ENCODE peak calls at places on chromosomes 11 and 22, in four cellular contexts. H, O, F and D are unnamed samples.

GRCh38 chr11:45369294-45369693 is 83.2 kb upstream of the SYT13 start:
- DNase-seq in O (no peak), F (no peak), H (no peak), D (no peak)

GRCh38 chr11:106998126-106998525 is 20.1 kb downstream of the GUCY1A2 start:
- DNase-seq in H (no peak), O (peak), F (no peak), D (no peak)

GRCh38 chr11:26963764-26964163 is 30.1 kb upstream of the FIBIN start:
- DNase-seq in H (no peak), O (no peak), F (no peak), D (no peak)

GRCh38 chr11:121004196-121004840 is 19.6 kb upstream of the TBCEL start:
- DNase-seq in O (no peak), H (no peak), F (no peak), D (no peak)

GRCh38 chr11:43830928-43831440 is 49.6 kb upstream of the ALKBH3 start:
- DNase-seq in H (no peak), O (peak), F (no peak), D (no peak)

GRCh38 chr22:47804281-47804680 is 1041.8 kb downstream of the TBC1D22A start:
- DNase-seq in O (no peak), H (no peak), F (no peak), D (no peak)

GRCh38 chr11:33669598-33670249 is 30.9 kb downstream of the C11orf91 start:
- DNase-seq in H (no peak), F (no peak), O (no peak), D (no peak)

GRCh38 chr11:68370211-68371111 is 58.1 kb downstream of the LRP5 start:
- DNase-seq in O (no peak), F (no peak), H (no peak), D (peak)

GRCh38 chr11:2308713-2309112 is 6.9 kb downstream of the TSPAN32 start:
- DNase-seq in F (no peak), H (no peak), O (no peak), D (no peak)

GRCh38 chr11:66476841-66477251 is 3.4 kb upstream of the DPP3 start:
- DNase-seq in F (no peak), O (no peak), H (no peak), D (no peak)

GRCh38 chr11:3735827-3736226 is 61.5 kb downstream of the NUP98 start:
- DNase-seq in F (no peak), O (peak), H (no peak), D (no peak)

GRCh38 chr22:41076857-41077256 is 15.5 kb upstream of the EP300 start:
- DNase-seq in F (no peak), O (no peak), H (no peak), D (no peak)

GRCh38 chr11:100612766-100613165 is 74.3 kb upstream of the ARHGAP42 start:
- DNase-seq in H (no peak), O (no peak), F (no peak), D (peak)

GRCh38 chr22:46064966-46065666 is 85.2 kb upstream of the PPARA start:
- DNase-seq in H (no peak), F (peak), O (peak), D (no peak)

GRCh38 chr11:75867778-75868374 is 52.9 kb downstream of the UVRAG start:
- DNase-seq in H (no peak), O (peak), F (no peak), D (peak)

GRCh38 chr22:37331034-37331428 is 48.7 kb downstream of the CYTH4 start:
- DNase-seq in O (peak), H (no peak), F (peak), D (no peak)

GRCh38 chr22:49317369-49317768 is 510.3 kb downstream of the BRD1 start:
- DNase-seq in F (no peak), H (no peak), O (no peak), D (no peak)

GRCh38 chr11:7538466-7539454 is 25.0 kb downstream of the PPFIBP2 start:
- DNase-seq in H (no peak), F (no peak), O (no peak), D (no peak)

GRCh38 chr11:32099516-32099915 is 8.6 kb downstream of the RCN1 start:
- DNase-seq in H (no peak), F (no peak), O (no peak), D (no peak)

GRCh38 chr22:44620129-44620840 is 81.7 kb upstream of the PRR5 start:
- DNase-seq in H (peak), F (no peak), O (peak), D (peak)

GRCh38 chr22:44247923-44248892 is 64.5 kb downstream of the SHISAL1 start:
- DNase-seq in H (no peak), O (no peak), F (no peak), D (no peak)

GRCh38 chr11:368414-369335 is 624 bp upstream of the B4GALNT4 start:
- DNase-seq in H (no peak), F (no peak), O (no peak), D (no peak)

GRCh38 chr11:131748146-131749050 is 378.0 kb downstream of the NTM start:
- DNase-seq in O (peak), H (no peak), F (peak), D (peak)

GRCh38 chr11:34194576-34195335 is 89.3 kb downstream of the NAT10 start:
- DNase-seq in F (no peak), O (no peak), H (no peak), D (no peak)

GRCh38 chr22:44624689-44625420 is 77.1 kb upstream of the PRR5 start:
- DNase-seq in O (no peak), H (no peak), F (no peak), D (no peak)

GRCh38 chr11:120773501-120774031 is 250.3 kb upstream of the TBCEL start:
- DNase-seq in F (no peak), O (no peak), H (no peak), D (peak)

GRCh38 chr11:1220941-1221721 is 1.7 kb upstream of the MUC5B start:
- DNase-seq in F (no peak), H (no peak), O (no peak), D (no peak)

GRCh38 chr11:12871788-12872321 is 137.3 kb upstream of the RASSF10 start:
- DNase-seq in O (no peak), F (no peak), H (no peak), D (no peak)

GRCh38 chr11:77879218-77879617 is 58.3 kb downstream of the AAMDC start:
- DNase-seq in H (no peak), F (no peak), O (peak), D (peak)

GRCh38 chr11:134312807-134313206 is 19.0 kb upstream of the GLB1L2 start:
- DNase-seq in O (no peak), H (no peak), F (no peak), D (no peak)

GRCh38 chr22:35355744-35356420 is 25.0 kb upstream of the HMOX1 start:
- DNase-seq in O (no peak), F (no peak), H (no peak), D (no peak)

GRCh38 chr11:9759519-9760179 is 95.8 kb downstream of the SWAP70 start:
- DNase-seq in F (peak), O (peak), H (peak), D (peak)

GRCh38 chr11:9762531-9762930 is 98.7 kb downstream of the SWAP70 start:
- DNase-seq in F (no peak), H (no peak), O (no peak), D (no peak)

GRCh38 chr11:9763301-9763700 is 99.4 kb downstream of the SWAP70 start:
- DNase-seq in H (no peak), O (no peak), F (no peak), D (no peak)

GRCh38 chr11:9760180-9760550 is 96.3 kb downstream of the SWAP70 start:
- DNase-seq in F (peak), O (peak), H (no peak), D (no peak)

GRCh38 chr11:9761441-9761945 is 97.6 kb downstream of the SWAP70 start:
- DNase-seq in F (no peak), H (no peak), O (peak), D (no peak)
- TF ChIP-seq CTCF in F (no peak), H (no peak), O (no peak), D (no peak)

GRCh38 chr11:96016978-96017502 is 93.1 kb upstream of the MTMR2 start:
- DNase-seq in O (no peak), H (no peak), F (no peak), D (no peak)

GRCh38 chr11:96019271-96019670 is 95.4 kb upstream of the MTMR2 start:
- DNase-seq in H (no peak), F (no peak), O (no peak), D (no peak)

GRCh38 chr11:96019810-96020747 is 96.2 kb upstream of the MTMR2 start:
- DNase-seq in H (no peak), F (no peak), O (no peak), D (no peak)

GRCh38 chr11:96015911-96016565 is 92.1 kb upstream of the MTMR2 start:
- DNase-seq in O (no peak), F (no peak), H (no peak), D (no peak)

DNA sequence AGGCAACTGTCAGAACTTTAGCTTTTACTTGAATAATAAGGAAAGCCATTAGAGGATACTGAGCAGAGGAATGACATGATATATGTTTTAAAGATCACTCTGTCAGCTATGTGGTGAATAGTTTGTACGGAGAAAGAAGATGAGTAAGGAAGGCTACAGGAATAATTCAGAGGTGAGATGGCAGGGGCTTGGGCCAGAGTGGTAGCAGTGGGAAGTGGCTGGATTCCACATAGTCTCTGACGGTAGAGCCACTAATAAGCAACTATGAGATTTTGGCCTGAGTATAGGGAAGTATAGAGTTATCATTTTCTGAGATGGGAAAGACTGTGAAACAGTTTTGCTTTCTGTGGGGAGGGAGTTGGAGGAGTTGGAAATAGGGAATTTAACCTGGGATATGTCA is 94.0 kb upstream of the MTMR2 start:
- DNase-seq in F (no peak), H (no peak), O (no peak), D (no peak)
- TF ChIP-seq CTCF in F (no peak), H (no peak), O (no peak), D (no peak)

DNA sequence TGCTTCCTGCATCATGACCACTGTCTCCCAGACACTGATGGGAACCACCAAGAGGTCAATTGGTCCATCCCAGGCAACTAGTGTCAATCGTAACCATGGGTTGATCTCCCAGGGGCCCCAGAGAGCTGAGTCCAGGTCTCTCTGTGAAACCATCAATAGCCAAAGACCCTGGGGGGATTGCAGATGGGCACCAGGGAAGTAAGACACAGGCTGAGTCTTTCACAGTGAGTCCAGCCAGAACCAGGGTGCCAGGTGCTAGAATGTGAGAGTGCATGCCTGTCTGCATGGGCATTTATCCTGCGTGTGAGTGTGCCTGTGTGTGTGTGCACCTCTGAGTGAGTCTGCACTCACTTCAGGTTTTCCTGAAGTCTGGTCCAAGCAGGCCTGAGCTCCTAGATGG is 45.3 kb upstream of the TTC12 start:
- DNase-seq in H (no peak), F (no peak), O (no peak), D (no peak)
- TF ChIP-seq CTCF in H (no peak), F (no peak), O (no peak), D (no peak)

DNA sequence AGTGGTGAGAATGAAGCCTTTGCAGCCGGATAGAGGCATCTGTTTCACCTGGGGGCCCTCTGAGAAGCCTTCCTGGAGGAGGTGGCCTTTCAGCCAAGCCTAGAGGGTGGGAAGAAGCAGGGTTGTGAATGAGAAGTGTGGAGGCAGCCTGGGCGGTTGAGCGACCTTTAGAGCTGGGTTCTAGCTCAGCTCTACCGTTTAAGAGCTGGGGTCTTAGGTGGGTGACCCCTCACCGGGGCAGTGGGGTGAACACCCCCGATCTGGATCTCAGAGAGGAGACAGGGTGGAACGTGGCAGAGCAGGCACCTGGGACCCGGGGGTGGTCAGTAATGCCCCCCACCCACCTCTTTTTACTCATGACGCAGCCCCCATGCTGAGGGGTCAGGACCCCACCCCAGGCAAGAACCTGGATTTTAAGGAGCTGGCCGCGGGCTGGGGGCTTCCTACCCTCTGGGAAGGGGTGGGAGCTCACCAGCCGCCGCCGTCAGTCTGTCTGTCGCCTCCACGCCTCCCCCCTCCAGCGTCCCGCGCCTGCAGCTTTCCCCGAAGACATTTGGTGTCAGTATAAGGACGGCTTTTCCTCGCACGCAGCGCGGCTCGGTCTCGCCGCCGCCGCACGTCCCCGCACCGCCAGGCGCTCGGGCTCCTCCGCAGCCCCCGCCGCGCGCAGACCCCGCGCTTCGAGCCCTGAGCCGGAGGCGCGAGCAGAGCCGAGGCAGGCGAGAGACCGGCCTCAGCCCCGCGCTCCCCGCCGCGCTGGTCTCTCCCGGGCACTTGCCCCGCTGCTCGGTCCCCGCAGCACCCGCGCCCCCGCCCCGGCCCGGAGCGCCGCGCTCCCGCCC is 13.4 kb upstream of the CACNA1I start:
- DNase-seq in F (peak), H (no peak), O (no peak), D (no peak)
- TF ChIP-seq CTCF in F (peak), H (no peak), O (peak), D (no peak)

DNA sequence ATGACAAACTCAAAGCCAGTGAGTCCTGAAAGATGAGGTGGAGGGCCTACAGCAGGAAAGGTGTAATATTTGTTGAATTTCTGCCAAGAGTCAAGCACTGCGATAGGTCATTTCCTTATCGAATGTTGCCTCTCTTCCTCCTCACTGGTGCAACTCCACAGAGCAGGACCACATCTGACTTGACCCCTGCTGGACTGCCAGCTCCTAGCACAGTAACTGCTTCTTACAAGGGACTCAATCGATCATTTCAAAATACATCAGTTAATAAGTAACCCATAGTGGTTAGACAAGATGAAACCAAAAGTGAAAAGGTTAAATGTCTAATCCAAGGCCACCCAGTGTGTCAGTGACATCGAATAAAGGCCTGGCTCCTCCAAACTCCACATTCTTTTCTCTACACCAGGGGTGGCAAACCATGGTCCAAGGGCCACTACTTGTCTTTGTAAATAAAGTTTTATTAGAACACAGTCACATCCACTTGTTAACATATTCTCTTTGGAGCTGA is 98.5 kb upstream of the CSNK2A3 start:
- DNase-seq in O (no peak), H (no peak), F (no peak), D (peak)
- TF ChIP-seq CTCF in O (no peak), H (no peak), F (no peak), D (no peak)

GRCh38 chr22:21103633-21104032 is 57.9 kb downstream of the LRRC74B start:
- DNase-seq in F (no peak), O (no peak), H (no peak), D (no peak)

GRCh38 chr22:21106000-21106399 is 60.3 kb downstream of the LRRC74B start:
- DNase-seq in O (no peak), F (no peak), H (no peak), D (no peak)

GRCh38 chr22:21102659-21103267 is 57.0 kb downstream of the LRRC74B start:
- DNase-seq in O (peak), H (peak), F (peak), D (peak)

GRCh38 chr22:21105294-21105693 is 59.5 kb downstream of the LRRC74B start:
- DNase-seq in O (no peak), F (no peak), H (no peak), D (no peak)

DNA sequence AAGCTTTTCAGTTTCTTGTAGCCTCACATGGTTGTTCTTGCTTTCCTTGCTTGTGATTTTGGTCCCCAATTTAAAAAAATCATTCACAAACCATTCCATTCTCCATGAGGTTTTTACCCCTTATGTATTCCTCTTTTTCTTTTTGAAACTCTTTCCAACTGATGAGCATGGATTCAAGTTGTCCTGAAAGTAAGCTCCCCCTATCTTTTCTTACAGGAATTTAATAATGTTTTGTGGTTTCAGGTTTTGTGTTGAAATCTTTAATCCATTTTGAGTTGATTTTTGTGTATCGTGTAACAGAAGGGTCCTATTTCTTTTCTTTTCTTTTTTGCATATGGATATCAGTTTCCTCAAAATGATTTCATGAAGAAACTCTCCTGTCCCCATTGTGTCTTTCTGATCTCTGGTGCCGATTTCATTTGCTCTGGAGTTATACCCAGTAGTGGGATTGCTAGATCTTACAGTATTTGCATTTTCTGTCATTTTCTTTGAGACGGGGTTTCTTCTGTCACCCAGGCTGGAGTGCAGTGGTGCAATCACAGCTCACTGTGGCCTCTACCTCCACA is 58.5 kb downstream of the LRRC74B start:
- DNase-seq in O (no peak), F (no peak), H (no peak), D (no peak)
- TF ChIP-seq CTCF in O (no peak), F (no peak), H (no peak), D (no peak)

DNA sequence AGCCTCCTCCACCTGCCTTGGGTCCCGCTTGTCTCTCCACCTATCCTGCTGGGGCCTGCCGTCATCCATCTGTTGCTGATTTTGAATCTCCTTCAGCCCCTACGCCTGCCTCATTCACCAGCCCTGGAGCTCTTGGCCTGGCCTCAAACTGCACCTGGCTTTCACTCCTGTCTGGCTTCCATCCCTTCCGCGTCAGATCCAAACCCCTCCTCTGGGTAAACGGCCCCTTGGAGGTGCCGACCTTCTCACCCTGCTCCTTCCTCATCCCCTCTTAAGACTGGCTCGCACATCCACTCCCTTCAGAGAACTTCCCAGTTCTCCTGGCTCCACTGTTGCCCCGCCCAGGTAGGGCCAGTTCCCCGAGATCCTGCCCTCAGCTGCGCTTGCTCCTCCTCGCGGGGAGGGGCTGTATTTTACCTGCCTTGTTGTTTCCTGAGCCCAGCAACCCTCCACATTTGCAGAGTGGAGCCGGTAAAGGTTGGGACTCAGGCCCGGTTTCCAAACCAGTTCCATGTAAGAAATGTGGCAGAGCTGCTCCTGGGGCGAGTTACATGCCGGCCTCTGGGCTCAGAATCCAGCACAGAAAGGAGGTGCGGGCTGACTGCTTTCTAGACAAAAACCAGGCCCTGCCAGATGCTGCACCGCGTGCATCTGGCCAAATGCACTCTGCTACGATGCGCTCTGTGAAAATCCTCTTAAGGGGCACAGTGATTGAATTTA is 13.9 kb upstream of the SHANK2 start:
- DNase-seq in F (no peak), O (no peak), H (no peak), D (no peak)
- TF ChIP-seq CTCF in F (no peak), O (no peak), H (no peak), D (no peak)